ENCODE peak calls at places on chromosomes 4 and X, in five cellular contexts. One of them, this sample, is unnamed.

GRCh38 chr4:17721496-17722360 is 59.7 kb downstream of the FAM184B start:
- DNase-seq in RKO: no peak
- DNase-seq in HCT116: no peak
- DNase-seq in G401: no peak
- DNase-seq in foreskin fibroblast: peak
- DNase-seq in this sample: peak

GRCh38 chrX:11351375-11352295 is 58.4 kb downstream of the AMELX start:
- DNase-seq in HCT116: no peak
- DNase-seq in RKO: no peak
- DNase-seq in G401: peak
- DNase-seq in foreskin fibroblast: peak
- DNase-seq in this sample: no peak

GRCh38 chr4:140326395-140326993 is 47.0 kb upstream of the SCOC start:
- DNase-seq in RKO: peak
- DNase-seq in HCT116: peak
- DNase-seq in G401: peak
- DNase-seq in foreskin fibroblast: peak
- DNase-seq in this sample: peak

GRCh38 chr4:176002007-176002623 is 63.5 kb upstream of the WDR17 start:
- DNase-seq in G401: peak
- DNase-seq in HCT116: peak
- DNase-seq in RKO: no peak
- DNase-seq in foreskin fibroblast: no peak
- DNase-seq in this sample: no peak

GRCh38 chr4:71198958-71199357 is 139.9 kb upstream of the SLC4A4 start:
- DNase-seq in HCT116: no peak
- DNase-seq in G401: no peak
- DNase-seq in RKO: no peak
- DNase-seq in foreskin fibroblast: no peak
- DNase-seq in this sample: no peak

GRCh38 chrX:134936542-134936941 is 54.2 kb upstream of the SMIM10 start:
- DNase-seq in RKO: peak
- DNase-seq in foreskin fibroblast: peak
- DNase-seq in HCT116: no peak
- DNase-seq in G401: no peak
- DNase-seq in this sample: no peak

GRCh38 chr4:83660578-83660977 is 124.7 kb downstream of the GPAT3 start:
- DNase-seq in HCT116: no peak
- DNase-seq in RKO: no peak
- DNase-seq in G401: no peak
- DNase-seq in foreskin fibroblast: no peak
- DNase-seq in this sample: no peak

GRCh38 chr4:52894408-52894807 is 32.3 kb downstream of the RASL11B start:
- DNase-seq in foreskin fibroblast: no peak
- DNase-seq in G401: no peak
- DNase-seq in HCT116: no peak
- DNase-seq in RKO: no peak
- DNase-seq in this sample: no peak

GRCh38 chrX:150961631-150962030 is 21.5 kb upstream of the HMGB3 start:
- DNase-seq in G401: no peak
- DNase-seq in RKO: no peak
- DNase-seq in HCT116: no peak
- DNase-seq in foreskin fibroblast: no peak
- DNase-seq in this sample: no peak

GRCh38 chr4:177008071-177008835 is 215.5 kb upstream of the VEGFC start:
- DNase-seq in foreskin fibroblast: peak
- DNase-seq in HCT116: no peak
- DNase-seq in G401: no peak
- DNase-seq in RKO: peak
- DNase-seq in this sample: no peak

GRCh38 chr4:8819421-8820177 is 52.0 kb downstream of the HMX1 start:
- DNase-seq in HCT116: no peak
- DNase-seq in G401: no peak
- DNase-seq in foreskin fibroblast: no peak
- DNase-seq in RKO: no peak
- DNase-seq in this sample: no peak